ENCODE peak calls at places on chromosomes 11 and 22, in seven cellular contexts. Y, K, B, U, G, Q and Z are unnamed samples.

GRCh38 chr11:97615541-97615940 is 1225.7 kb downstream of the JRKL start:
- DNase-seq in Y (peak; percentile 69), Q (no peak), B (no peak), U (peak; percentile 81), G (no peak), K (no peak), Z (no peak)

GRCh38 chr11:9078113-9079041 is 13.0 kb downstream of the SCUBE2 start:
- DNase-seq in Q (no peak), Y (no peak), G (no peak), U (no peak), K (no peak), B (no peak), Z (no peak)

GRCh38 chr11:134634897-134635831 is 223.1 kb upstream of the B3GAT1 start:
- DNase-seq in Y (no peak), Q (no peak), B (no peak), G (no peak), U (no peak), K (no peak), Z (no peak)

GRCh38 chr22:38737302-38738060 is 18.3 kb downstream of the SUN2 start:
- DNase-seq in B (no peak), Q (no peak), U (no peak), K (no peak), Y (no peak), G (no peak), Z (no peak)

GRCh38 chr22:49535527-49536125 is 292.0 kb downstream of the BRD1 start:
- DNase-seq in B (no peak), U (no peak), Y (no peak), G (no peak), K (no peak), Q (peak; percentile 26), Z (no peak)

GRCh38 chr11:61874460-61874809 is 16.9 kb downstream of the FADS3 start:
- DNase-seq in Y (no peak), B (no peak), U (no peak), G (no peak), Q (no peak), K (peak; percentile 72), Z (no peak)

GRCh38 chr11:61919841-61920631 is 2.7 kb upstream of the RAB3IL1 start:
- DNase-seq in Y (no peak), K (no peak), U (no peak), Q (peak; percentile 74), B (no peak), G (no peak), Z (no peak)

GRCh38 chr11:81492923-81493445 is 1240.7 kb downstream of the FAM181B start:
- DNase-seq in Y (no peak), G (no peak), U (no peak), B (no peak), Q (no peak), K (no peak), Z (no peak)

GRCh38 chr11:26150046-26150445 is 181.9 kb upstream of the ANO3 start:
- DNase-seq in Q (no peak), G (no peak), Y (no peak), U (no peak), B (no peak), K (no peak), Z (no peak)

GRCh38 chr11:64745523-64746328 is 1.8 kb upstream of the RASGRP2 start:
- DNase-seq in G (peak; percentile 64), K (peak; percentile 95), U (peak; percentile 40), B (peak; percentile 72), Q (peak; percentile 90), Y (peak; percentile 64), Z (no peak)

GRCh38 chr11:29183301-29183700 is 833.5 kb downstream of the KCNA4 start:
- DNase-seq in G (no peak), K (no peak), B (peak; percentile 28), Y (peak; percentile 8), Q (no peak), U (no peak), Z (no peak)

GRCh38 chr11:29190313-29190712 is 826.5 kb downstream of the KCNA4 start:
- DNase-seq in U (no peak), Y (no peak), G (no peak), Q (no peak), B (no peak), K (no peak), Z (no peak)

DNA sequence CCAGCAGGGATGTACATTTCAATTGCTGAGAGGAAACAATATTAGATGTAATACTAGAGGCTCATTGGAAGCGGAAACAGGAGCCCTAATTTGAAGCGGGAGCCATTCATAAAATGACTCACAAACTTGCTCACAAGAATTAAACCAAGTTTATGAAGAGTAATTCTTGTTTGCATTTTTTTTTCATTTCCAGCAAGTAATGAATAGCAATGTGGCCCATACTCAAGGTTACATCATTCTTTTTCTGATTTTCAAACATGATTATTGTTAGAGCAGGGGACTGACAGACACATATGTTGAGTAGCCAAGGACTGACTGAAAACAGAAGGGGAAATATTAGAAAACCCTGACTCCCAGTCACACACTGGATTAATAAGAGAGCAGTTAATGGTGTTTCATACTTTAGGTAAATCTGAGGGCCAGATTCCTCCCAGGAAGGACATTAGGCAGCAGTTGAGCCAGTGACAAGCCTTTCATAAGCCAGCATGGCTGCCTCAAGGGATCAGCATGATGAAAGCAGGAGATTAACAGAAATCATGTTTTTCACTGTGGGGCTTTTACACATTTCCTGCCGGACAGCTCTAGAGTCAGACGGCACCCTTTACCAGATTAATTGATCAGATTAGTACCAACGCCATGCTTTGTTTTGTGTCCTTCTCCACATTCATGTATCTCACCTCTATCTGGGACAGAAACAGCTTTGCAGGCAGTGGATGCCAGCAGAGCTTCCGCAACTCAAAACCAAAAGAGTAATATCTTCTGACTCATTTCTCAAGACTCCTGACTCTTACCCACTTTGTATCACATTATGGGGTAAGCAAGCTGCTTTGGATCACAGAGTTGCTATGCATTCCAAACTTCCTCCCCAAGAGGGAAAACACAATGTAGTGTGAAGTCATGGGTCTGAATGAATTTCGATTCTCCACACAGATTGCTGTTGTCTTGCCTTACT is 831.6 kb downstream of the KCNA4 start:
- DNase-seq in B (peak; percentile 99), Y (no peak), Q (no peak), U (peak; percentile 98), K (no peak), G (no peak), Z (peak; percentile 93)
- H3K4me3 ChIP-seq in B (no peak overlapping the region), Y (no peak overlapping the region), Q (no peak overlapping the region), U (no peak overlapping the region), K (no peak overlapping the region), G (no peak overlapping the region), Z (no peak overlapping the region)

GRCh38 chr11:30992513-30992849 is 377.1 kb downstream of the DCDC1 start:
- DNase-seq in K (no peak), B (peak; percentile 4), Y (no peak), Q (no peak), U (no peak), G (no peak), Z (no peak)

GRCh38 chr11:30987819-30988218 is 381.7 kb downstream of the DCDC1 start:
- DNase-seq in Q (no peak), B (no peak), G (no peak), Y (no peak), K (no peak), U (no peak), Z (no peak)

GRCh38 chr11:30991802-30992512 is 377.6 kb downstream of the DCDC1 start:
- DNase-seq in K (no peak), B (no peak), Q (no peak), U (no peak), G (no peak), Y (no peak), Z (no peak)

GRCh38 chr11:30991376-30991775 is 378.2 kb downstream of the DCDC1 start:
- DNase-seq in K (no peak), Y (no peak), G (no peak), B (no peak), U (no peak), Q (no peak), Z (no peak)

DNA sequence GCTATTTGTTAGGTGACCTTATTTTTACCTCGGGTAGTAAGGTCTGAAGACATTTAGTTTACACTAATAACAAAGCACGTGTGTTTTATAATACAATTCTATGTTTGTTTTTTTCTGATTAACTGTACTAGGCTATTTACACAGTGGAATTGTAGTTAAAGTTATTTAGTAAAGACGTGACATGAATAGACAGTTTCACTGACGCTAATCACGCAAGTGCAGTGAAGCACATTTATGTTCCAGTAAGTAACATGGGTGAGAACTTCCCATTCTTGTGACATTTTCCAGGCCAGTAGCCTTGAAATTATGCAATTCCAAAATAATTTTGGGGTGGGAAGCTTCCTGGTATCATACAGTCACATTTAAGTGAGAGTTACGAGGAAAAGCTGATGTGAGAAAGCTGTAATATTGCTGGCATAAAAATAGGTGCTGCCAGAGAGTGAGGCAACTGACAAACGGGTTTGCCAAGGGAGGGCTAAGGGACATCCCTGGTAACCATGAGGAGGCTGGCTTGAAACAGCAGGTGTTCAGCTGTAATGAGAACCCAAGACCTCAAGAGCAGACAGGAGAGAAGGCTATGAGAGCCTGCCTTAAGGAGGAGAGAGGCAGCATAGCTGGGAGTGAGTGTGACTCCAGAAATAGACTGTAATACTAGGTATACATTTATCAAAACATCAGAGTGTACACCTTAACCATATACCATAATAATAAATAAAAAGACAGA is 378.8 kb downstream of the DCDC1 start:
- DNase-seq in U (no peak), Q (no peak), G (no peak), K (no peak), Y (no peak), B (no peak), Z (no peak)
- H3K4me3 ChIP-seq in U (no peak overlapping the region), Q (no peak overlapping the region), G (no peak overlapping the region), K (no peak overlapping the region), Y (no peak overlapping the region), B (no peak overlapping the region), Z (no peak overlapping the region)

DNA sequence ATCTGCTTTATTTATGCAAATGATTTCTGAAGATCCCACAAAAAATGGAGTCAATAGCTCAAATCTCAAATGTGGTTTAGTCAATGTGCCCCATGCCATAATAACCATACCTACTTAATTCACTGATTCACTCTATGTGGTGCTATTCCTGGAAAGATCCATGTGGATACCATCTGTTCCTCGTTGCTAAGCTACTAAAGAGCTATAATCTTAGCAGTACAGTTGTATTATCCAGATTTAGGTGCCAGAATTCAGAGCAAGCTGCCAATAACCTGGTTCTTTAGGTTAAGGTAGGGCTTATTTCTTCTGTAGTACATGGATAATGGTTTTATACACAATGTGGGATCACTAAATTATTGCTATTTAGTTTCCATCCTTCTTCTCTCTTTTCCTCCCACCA is 974.7 kb upstream of the CCDC90B start:
- DNase-seq in G (no peak), K (no peak), B (peak; percentile 41), Q (no peak), Y (no peak), U (no peak), Z (no peak)
- H3K4me3 ChIP-seq in G (no peak overlapping the region), K (no peak overlapping the region), B (no peak overlapping the region), Q (no peak overlapping the region), Y (no peak overlapping the region), U (no peak overlapping the region), Z (no peak overlapping the region)

GRCh38 chr11:100726709-100727108 is 39.6 kb downstream of the ARHGAP42 start:
- DNase-seq in K (no peak), G (no peak), Q (no peak), U (no peak), Y (no peak), B (no peak), Z (no peak)
- H3K4me3 ChIP-seq in K (no peak overlapping the region), G (no peak overlapping the region), Q (no peak overlapping the region), U (no peak overlapping the region), Y (no peak overlapping the region), B (no peak overlapping the region), Z (no peak overlapping the region)